ENCODE peak calls at places on chromosomes 4 and X, in six cellular contexts. One of them, this sample, is unnamed. For H3K4me1, the result is how much of the 10 kb centered on the place peaks cover.

GRCh38 chrX:130049821-130050220 is 60.5 kb downstream of the ELF4 start:
- DNase-seq in H9: no peak
- DNase-seq in IMR-90: no peak
- DNase-seq in neuronal stem cell: no peak
- DNase-seq in mesenchymal stem cell: no peak
- DNase-seq in H1: no peak
- DNase-seq in this sample: no peak

GRCh38 chrX:10847333-10847732 is 226.9 kb upstream of the MID1 start:
- DNase-seq in H9: no peak
- DNase-seq in IMR-90: peak
- DNase-seq in neuronal stem cell: no peak
- DNase-seq in mesenchymal stem cell: no peak
- DNase-seq in H1: no peak
- DNase-seq in this sample: no peak

GRCh38 chr4:158799856-158800255 is 31.0 kb downstream of the FNIP2 start:
- DNase-seq in H9: no peak
- DNase-seq in IMR-90: no peak
- DNase-seq in neuronal stem cell: no peak
- DNase-seq in mesenchymal stem cell: no peak
- DNase-seq in H1: no peak
- DNase-seq in this sample: peak

GRCh38 chr4:124803026-124803425 is 90.5 kb upstream of the ANKRD50 start:
- DNase-seq in H9: no peak
- DNase-seq in IMR-90: no peak
- DNase-seq in neuronal stem cell: no peak
- DNase-seq in mesenchymal stem cell: no peak
- DNase-seq in H1: no peak
- DNase-seq in this sample: no peak

GRCh38 chr4:90293320-90293719 is 166.1 kb downstream of the CCSER1 start:
- DNase-seq in H9: no peak
- DNase-seq in IMR-90: peak
- DNase-seq in neuronal stem cell: no peak
- DNase-seq in mesenchymal stem cell: peak
- DNase-seq in H1: no peak
- DNase-seq in this sample: no peak

GRCh38 chr4:147731611-147732515 is at the start of gene ARHGAP10:
- DNase-seq in H9: peak
- DNase-seq in IMR-90: peak
- DNase-seq in neuronal stem cell: peak
- DNase-seq in mesenchymal stem cell: peak
- DNase-seq in H1: peak
- DNase-seq in this sample: peak

GRCh38 chrX:12686324-12686723 is 104.9 kb upstream of the PRPS2 start:
- DNase-seq in H9: no peak
- DNase-seq in IMR-90: no peak
- DNase-seq in neuronal stem cell: no peak
- DNase-seq in mesenchymal stem cell: no peak
- DNase-seq in H1: no peak
- DNase-seq in this sample: no peak

GRCh38 chrX:41688154-41688553 is 619 bp upstream of the GPR34 start:
- DNase-seq in H9: no peak
- DNase-seq in IMR-90: no peak
- DNase-seq in neuronal stem cell: no peak
- DNase-seq in mesenchymal stem cell: no peak
- DNase-seq in H1: no peak
- DNase-seq in this sample: no peak

GRCh38 chr4:189613202-189613601 is 327.5 kb upstream of the FRG1 start:
- DNase-seq in H9: no peak
- DNase-seq in IMR-90: no peak
- DNase-seq in neuronal stem cell: no peak
- DNase-seq in mesenchymal stem cell: peak
- DNase-seq in H1: no peak
- DNase-seq in this sample: peak

GRCh38 chr4:105050896-105051295 is 95.8 kb upstream of the TET2 start:
- DNase-seq in H9: no peak
- DNase-seq in IMR-90: peak
- DNase-seq in neuronal stem cell: no peak
- DNase-seq in mesenchymal stem cell: no peak
- DNase-seq in H1: no peak
- DNase-seq in this sample: no peak

GRCh38 chr4:1588306-1588705 is 95.8 kb downstream of the FAM53A start:
- DNase-seq in H9: no peak
- DNase-seq in IMR-90: no peak
- DNase-seq in neuronal stem cell: no peak
- DNase-seq in mesenchymal stem cell: no peak
- DNase-seq in H1: no peak
- DNase-seq in this sample: no peak

GRCh38 chr4:9963328-9963727 is 58.0 kb downstream of the SLC2A9 start:
- DNase-seq in H9: no peak
- DNase-seq in IMR-90: no peak
- DNase-seq in neuronal stem cell: no peak
- DNase-seq in mesenchymal stem cell: no peak
- DNase-seq in H1: no peak
- DNase-seq in this sample: no peak

GRCh38 chr4:16226816-16227461 is 668 bp upstream of the TAPT1 start:
- DNase-seq in H9: peak
- DNase-seq in IMR-90: no peak
- DNase-seq in neuronal stem cell: peak
- DNase-seq in mesenchymal stem cell: peak
- DNase-seq in H1: peak
- DNase-seq in this sample: peak

GRCh38 chr4:94304365-94304971 is 38.2 kb downstream of the HPGDS start:
- DNase-seq in H9: no peak
- DNase-seq in IMR-90: peak
- DNase-seq in neuronal stem cell: peak
- DNase-seq in mesenchymal stem cell: peak
- DNase-seq in H1: no peak
- DNase-seq in this sample: peak

GRCh38 chrX:28549839-28550238 is 37.4 kb upstream of the IL1RAPL1 start:
- DNase-seq in H9: peak
- DNase-seq in IMR-90: no peak
- DNase-seq in neuronal stem cell: no peak
- DNase-seq in mesenchymal stem cell: no peak
- DNase-seq in H1: no peak
- DNase-seq in this sample: peak

GRCh38 chr4:153763404-153763803 is 3.6 kb upstream of the RNF175 start:
- DNase-seq in H9: no peak
- DNase-seq in IMR-90: no peak
- DNase-seq in neuronal stem cell: no peak
- DNase-seq in mesenchymal stem cell: no peak
- DNase-seq in H1: peak
- DNase-seq in this sample: peak

GRCh38 chrX:63330681-63331080 is 20.5 kb downstream of the SPIN4 start:
- DNase-seq in H9: no peak
- DNase-seq in IMR-90: no peak
- DNase-seq in neuronal stem cell: no peak
- DNase-seq in mesenchymal stem cell: no peak
- DNase-seq in H1: no peak
- DNase-seq in this sample: no peak

GRCh38 chr4:164068392-164068791 is 573.9 kb downstream of the TMA16 start:
- DNase-seq in H9: no peak
- DNase-seq in IMR-90: no peak
- DNase-seq in neuronal stem cell: no peak
- DNase-seq in mesenchymal stem cell: no peak
- DNase-seq in H1: no peak
- DNase-seq in this sample: no peak

GRCh38 chrX:47232803-47233332 is at the start of gene USP11:
- DNase-seq in H9: peak
- DNase-seq in IMR-90: peak
- DNase-seq in neuronal stem cell: no peak
- DNase-seq in mesenchymal stem cell: peak
- DNase-seq in H1: peak
- DNase-seq in this sample: peak

GRCh38 chr4:77538144-77538543 is 67.5 kb upstream of the CXCL13 start:
- DNase-seq in H9: no peak
- DNase-seq in IMR-90: peak
- DNase-seq in neuronal stem cell: no peak
- DNase-seq in mesenchymal stem cell: peak
- DNase-seq in H1: no peak
- DNase-seq in this sample: no peak

GRCh38 chrX:143873343-143873742 is 10.5 kb upstream of the UBE2NL start:
- DNase-seq in H9: no peak
- DNase-seq in IMR-90: no peak
- DNase-seq in neuronal stem cell: no peak
- DNase-seq in mesenchymal stem cell: no peak
- DNase-seq in H1: no peak
- DNase-seq in this sample: no peak

DNA sequence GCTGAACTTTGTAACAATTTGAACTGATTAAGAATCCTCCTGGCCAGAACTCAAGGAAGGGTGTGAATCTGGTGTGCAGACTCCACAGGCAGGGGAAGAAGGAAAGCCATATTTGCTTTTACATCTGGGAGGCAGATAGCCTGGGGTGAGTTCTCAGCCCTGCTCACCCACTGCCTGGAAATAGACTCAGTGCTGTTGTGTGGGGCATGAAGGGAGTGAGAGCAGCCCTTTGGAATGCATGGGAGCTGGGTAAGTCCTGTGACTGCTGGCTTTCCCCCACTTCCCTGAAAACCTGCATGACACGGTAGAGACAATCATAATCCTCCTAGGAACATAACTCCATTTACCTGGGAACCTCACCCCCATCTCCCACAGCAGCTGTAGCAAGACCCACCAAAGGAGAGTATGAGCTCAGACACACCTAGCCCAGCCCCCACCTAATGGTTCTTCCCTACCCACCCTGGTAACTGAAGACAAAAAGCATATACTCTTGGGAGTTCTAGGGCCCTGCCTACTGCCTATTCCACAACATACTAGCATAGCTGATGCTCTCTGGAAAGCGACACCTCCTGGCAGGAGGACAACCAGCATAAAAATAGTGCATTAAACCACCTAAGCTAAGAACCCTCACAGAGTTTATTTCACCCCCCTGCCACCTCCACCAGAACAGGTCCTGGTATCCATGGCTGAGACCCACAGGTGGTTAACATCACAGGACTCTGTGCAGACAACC is 59.3 kb upstream of the UBQLN2 start:
- DNase-seq in H9: peak
- DNase-seq in IMR-90: no peak
- DNase-seq in neuronal stem cell: no peak
- DNase-seq in mesenchymal stem cell: no peak
- DNase-seq in H1: no peak
- DNase-seq in this sample: peak
- H3K4me1 ChIP-seq in H9: under half
- H3K4me1 ChIP-seq in IMR-90: under half
- H3K4me1 ChIP-seq in neuronal stem cell: under half
- H3K4me1 ChIP-seq in mesenchymal stem cell: under half
- H3K4me1 ChIP-seq in H1: under half
- H3K4me1 ChIP-seq in this sample: under half

DNA sequence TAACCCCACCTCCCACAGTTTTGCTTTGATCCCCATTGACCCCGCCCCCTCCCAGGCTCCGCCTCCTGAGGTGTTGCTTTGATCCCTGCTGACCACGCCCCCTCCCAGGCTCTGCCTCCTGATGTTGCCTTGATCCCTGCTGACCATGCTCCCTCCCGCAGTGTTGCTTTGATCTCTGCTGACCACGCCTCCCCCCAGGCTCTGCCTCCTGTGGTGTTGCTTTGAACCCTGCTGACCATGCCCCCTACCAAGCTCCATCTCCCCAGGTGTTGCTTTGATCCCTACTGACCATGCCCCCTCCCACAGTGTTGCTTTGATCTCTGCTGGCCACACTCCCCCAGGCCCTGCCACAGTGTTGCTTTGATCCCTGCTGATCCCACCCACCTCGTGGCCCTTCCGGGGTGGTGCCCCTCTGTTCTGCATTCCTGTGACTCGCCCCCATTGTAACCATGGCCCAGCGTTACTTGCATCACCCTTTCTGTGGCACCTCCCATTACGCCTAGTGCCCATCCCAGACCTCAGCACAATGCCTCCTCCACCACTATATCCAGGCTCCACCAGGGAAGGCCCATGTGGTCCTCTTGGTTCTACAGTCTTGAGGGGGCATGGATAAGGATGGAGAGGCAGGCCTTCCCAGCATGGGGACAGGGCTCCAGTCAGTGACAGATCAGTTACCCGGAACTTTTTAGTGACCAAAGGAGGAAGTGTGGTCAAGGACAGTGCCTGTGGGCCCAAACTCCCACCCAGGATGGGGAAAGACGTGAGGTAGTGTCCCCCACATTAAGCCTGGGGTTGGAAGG is 70.8 kb downstream of the ADRA2C start:
- DNase-seq in H9: peak
- DNase-seq in IMR-90: no peak
- DNase-seq in neuronal stem cell: peak
- DNase-seq in mesenchymal stem cell: no peak
- DNase-seq in H1: peak
- DNase-seq in this sample: peak
- H2BK15ac ChIP-seq in H9: no peak
- H2BK15ac ChIP-seq in IMR-90: no peak
- H2BK15ac ChIP-seq in neuronal stem cell: peak
- H2BK15ac ChIP-seq in mesenchymal stem cell: no peak
- H2BK15ac ChIP-seq in H1: no peak
- H2BK15ac ChIP-seq in this sample: no peak

GRCh38 chr4:133151301-133151680 is 2.2 kb downstream of the PCDH10 start:
- DNase-seq in H9: no peak
- DNase-seq in IMR-90: no peak
- DNase-seq in neuronal stem cell: no peak
- DNase-seq in mesenchymal stem cell: peak
- DNase-seq in H1: no peak
- DNase-seq in this sample: peak

GRCh38 chr4:133152330-133152791 is 3.3 kb downstream of the PCDH10 start:
- DNase-seq in H9: peak
- DNase-seq in IMR-90: no peak
- DNase-seq in neuronal stem cell: no peak
- DNase-seq in mesenchymal stem cell: no peak
- DNase-seq in H1: peak
- DNase-seq in this sample: peak

GRCh38 chr4:133150643-133151300 is 1.7 kb downstream of the PCDH10 start:
- DNase-seq in H9: peak
- DNase-seq in IMR-90: no peak
- DNase-seq in neuronal stem cell: no peak
- DNase-seq in mesenchymal stem cell: peak
- DNase-seq in H1: peak
- DNase-seq in this sample: peak

GRCh38 chr4:133152801-133153526 is 3.9 kb downstream of the PCDH10 start:
- DNase-seq in H9: peak
- DNase-seq in IMR-90: no peak
- DNase-seq in neuronal stem cell: no peak
- DNase-seq in mesenchymal stem cell: peak
- DNase-seq in H1: peak
- DNase-seq in this sample: peak

GRCh38 chr4:133151681-133152329 is 2.7 kb downstream of the PCDH10 start:
- DNase-seq in H9: peak
- DNase-seq in IMR-90: no peak
- DNase-seq in neuronal stem cell: no peak
- DNase-seq in mesenchymal stem cell: peak
- DNase-seq in H1: peak
- DNase-seq in this sample: peak
- H3K18ac ChIP-seq in H9: no peak
- H3K18ac ChIP-seq in IMR-90: no peak
- H3K18ac ChIP-seq in neuronal stem cell: peak
- H3K18ac ChIP-seq in mesenchymal stem cell: no peak
- H3K18ac ChIP-seq in H1: peak
- H3K18ac ChIP-seq in this sample: peak

GRCh38 chr4:185833055-185833598 is 21.1 kb upstream of the SORBS2 start:
- DNase-seq in H9: no peak
- DNase-seq in IMR-90: peak
- DNase-seq in neuronal stem cell: no peak
- DNase-seq in mesenchymal stem cell: no peak
- DNase-seq in H1: no peak
- DNase-seq in this sample: peak
- H3K4me1 ChIP-seq in H9: under half
- H3K4me1 ChIP-seq in IMR-90: under half
- H3K4me1 ChIP-seq in neuronal stem cell: under half
- H3K4me1 ChIP-seq in mesenchymal stem cell: under half
- H3K4me1 ChIP-seq in H1: under half
- H3K4me1 ChIP-seq in this sample: under half

GRCh38 chrX:115373308-115373707 is 83.8 kb downstream of the LUZP4 start:
- DNase-seq in H9: no peak
- DNase-seq in IMR-90: no peak
- DNase-seq in neuronal stem cell: peak
- DNase-seq in mesenchymal stem cell: no peak
- DNase-seq in H1: no peak
- DNase-seq in this sample: no peak
- H2BK15ac ChIP-seq in H9: no peak
- H2BK15ac ChIP-seq in IMR-90: no peak
- H2BK15ac ChIP-seq in neuronal stem cell: no peak
- H2BK15ac ChIP-seq in mesenchymal stem cell: no peak
- H2BK15ac ChIP-seq in H1: no peak
- H2BK15ac ChIP-seq in this sample: no peak

This sample was measured in mesendoderm.